ENCODE peak calls at places on chromosomes 4 and X, in four cellular contexts. T, E, I and P are unnamed samples.

GRCh38 chrX:144334577-144334976 is 450.7 kb downstream of the UBE2NL start:
- DNase-seq in T (no peak), I (no peak), E (no peak), P (no peak)

GRCh38 chr4:8560265-8561047 is 19.7 kb upstream of the GPR78 start:
- DNase-seq in I (no peak), T (no peak), E (no peak), P (no peak)

GRCh38 chr4:101696276-101697010 is 94.1 kb upstream of the BANK1 start:
- DNase-seq in T (no peak), I (no peak), E (no peak), P (no peak)

GRCh38 chrX:105260291-105261043 is 40.0 kb upstream of the TEX13A start:
- DNase-seq in I (no peak), E (no peak), T (no peak), P (no peak)

GRCh38 chrX:107571296-107571998 is 56.9 kb upstream of the PRPS1 start:
- DNase-seq in E (no peak), T (no peak), I (peak; percentile 68), P (no peak)

GRCh38 chr4:88062843-88063242 is 55.4 kb downstream of the PKD2 start:
- DNase-seq in I (no peak), E (no peak), T (no peak), P (no peak)

GRCh38 chrX:9955506-9955905 is 11.7 kb upstream of the CLDN34 start:
- DNase-seq in T (no peak), E (no peak), I (no peak), P (no peak)

GRCh38 chr4:173357939-173358338 is 12.8 kb upstream of the SAP30 start:
- DNase-seq in I (no peak), E (no peak), T (no peak), P (no peak)

GRCh38 chr4:156952078-156952759 is 19.4 kb downstream of the PDGFC start:
- DNase-seq in I (no peak), E (no peak), T (no peak), P (no peak)

GRCh38 chr4:9918475-9918874 is 102.8 kb downstream of the SLC2A9 start:
- DNase-seq in T (no peak), I (no peak), E (no peak), P (no peak)

GRCh38 chrX:9794495-9794894 is 8.3 kb downstream of the SHROOM2 start:
- DNase-seq in T (no peak), E (no peak), I (no peak), P (no peak)

GRCh38 chrX:7132335-7133035 is 15.0 kb upstream of the STS start:
- DNase-seq in I (peak; percentile 38), E (no peak), T (no peak), P (peak; percentile 86)

GRCh38 chrX:40165206-40165605 is 67.4 kb upstream of the BCOR start:
- DNase-seq in T (no peak), E (no peak), I (no peak), P (no peak)

GRCh38 chrX:49977319-49978090 is 55.1 kb downstream of the CLCN5 start:
- DNase-seq in E (no peak), I (no peak), T (no peak), P (no peak)

GRCh38 chr4:139675156-139675555 is 9.5 kb downstream of the MGST2 start:
- DNase-seq in I (no peak), T (no peak), E (no peak), P (no peak)

GRCh38 chr4:118772149-118773081 is 63.5 kb downstream of the SEC24D start:
- DNase-seq in I (peak; percentile 15), E (no peak), T (no peak), P (no peak)

GRCh38 chr4:7371122-7371941 is 63.4 kb downstream of the PSAPL1 start:
- DNase-seq in E (no peak), T (no peak), I (no peak), P (no peak)

GRCh38 chr4:88219099-88219498 is 60.7 kb upstream of the ABCG2 start:
- DNase-seq in T (no peak), E (no peak), I (peak; percentile 22), P (peak; percentile 25)

GRCh38 chr4:67103001-67103737 is 442.1 kb downstream of the CENPC start:
- DNase-seq in E (no peak), I (no peak), T (no peak), P (no peak)

GRCh38 chr4:133982533-133983224 is 218.9 kb downstream of the PABPC4L start:
- DNase-seq in T (no peak), I (no peak), E (no peak), P (no peak)

GRCh38 chr4:101102114-101102752 is 245.1 kb downstream of the PPP3CA start:
- DNase-seq in I (no peak), E (peak; percentile 21), T (no peak), P (no peak)

GRCh38 chr4:151674804-151675290 is 86.0 kb downstream of the GATB start:
- DNase-seq in E (peak; percentile 64), I (no peak), T (no peak), P (peak; percentile 78)

GRCh38 chr4:75169020-75169814 is 236.3 kb downstream of the PARM1 start:
- DNase-seq in E (no peak), I (no peak), T (no peak), P (no peak)

GRCh38 chr4:1369091-1369450 is 22.1 kb downstream of the UVSSA start:
- DNase-seq in I (no peak), E (no peak), T (no peak), P (no peak)

GRCh38 chr4:190020790-190021717 is 6.0 kb downstream of the FRG2 start:
- DNase-seq in I (peak; percentile 74), T (no peak), E (no peak), P (peak; percentile 30)

GRCh38 chr4:122863626-122864025 is 37.0 kb downstream of the FGF2 start:
- DNase-seq in T (no peak), E (no peak), I (no peak), P (no peak)

GRCh38 chr4:39664828-39665731 is 26.4 kb upstream of the SMIM14 start:
- DNase-seq in E (no peak), T (no peak), I (no peak), P (no peak)

GRCh38 chrX:48472851-48473717 is 2.9 kb upstream of the FTSJ1 start:
- DNase-seq in E (no peak), T (no peak), I (no peak), P (no peak)

GRCh38 chr4:117154251-117154650 is 68.9 kb upstream of the TRAM1L1 start:
- DNase-seq in E (no peak), I (no peak), T (no peak), P (no peak)

GRCh38 chr4:159002950-159003349 is 99.9 kb upstream of the RAPGEF2 start:
- DNase-seq in T (no peak), I (no peak), E (no peak), P (no peak)

GRCh38 chr4:11343536-11343935 is 85.2 kb downstream of the HS3ST1 start:
- DNase-seq in T (no peak), E (no peak), I (no peak), P (no peak)
- TF ChIP-seq POLR2A in T (no peak), E (no peak), I (no peak), P (no peak)

GRCh38 chr4:82801910-82802521 is 3.4 kb upstream of the SCD5 start:
- DNase-seq in I (no peak), T (no peak), E (no peak), P (no peak)

GRCh38 chr4:82797591-82798081 is 960 bp downstream of the SCD5 start:
- DNase-seq in E (no peak), I (no peak), T (no peak), P (peak; percentile 10)

GRCh38 chr4:82797048-82797590 is 1.5 kb downstream of the SCD5 start:
- DNase-seq in T (no peak), I (no peak), E (no peak), P (no peak)

GRCh38 chr4:82798168-82799005 is at the start of gene SCD5:
- DNase-seq in T (no peak), I (peak; percentile 53), E (peak; percentile 67), P (peak; percentile 68)

DNA sequence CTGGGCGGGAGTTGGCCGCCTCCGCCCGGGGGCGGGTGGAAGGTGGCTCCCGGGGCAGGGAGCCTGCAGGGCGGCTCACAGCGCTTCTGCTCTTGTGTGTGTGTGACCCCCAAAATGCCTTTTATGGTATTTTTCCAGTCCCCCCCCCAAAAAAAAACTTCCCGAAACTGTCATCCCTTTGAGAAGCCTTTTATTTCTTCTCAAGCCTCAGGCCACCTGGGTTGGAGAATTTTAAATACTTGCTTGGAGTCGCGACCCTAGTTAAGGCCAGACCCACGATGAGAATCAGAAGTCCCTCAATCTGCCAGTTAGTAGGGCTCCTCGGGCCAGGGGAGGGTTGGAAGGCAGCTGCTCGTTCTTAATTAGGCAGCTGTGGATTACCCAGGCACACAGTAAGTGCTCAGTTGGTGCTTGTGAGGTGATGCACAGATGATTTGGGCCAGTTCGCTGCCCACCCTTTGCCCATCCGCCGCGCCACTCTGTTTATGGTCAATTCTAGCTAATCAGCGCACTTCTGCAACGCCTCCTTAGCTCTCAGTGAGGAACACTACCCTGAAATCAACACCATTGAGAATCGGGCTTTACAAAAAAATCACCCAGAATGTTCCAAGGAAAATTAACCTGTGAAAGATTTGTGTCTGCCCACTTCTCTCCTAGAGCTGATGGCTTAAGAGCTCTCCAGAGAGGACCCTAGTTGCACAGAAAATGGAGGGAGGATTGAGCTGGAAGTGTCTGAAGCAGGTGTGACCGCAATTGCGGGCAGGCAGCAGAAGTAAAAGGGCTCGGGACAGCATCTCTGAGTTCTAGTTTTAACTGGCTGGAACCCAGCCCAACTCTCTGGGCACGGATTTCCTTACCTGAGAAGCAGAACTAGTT is 648 bp upstream of the SCD5 start:
- DNase-seq in E (no peak), I (no peak), T (no peak), P (peak; percentile 58)
- TF ChIP-seq POLR2A in E (no peak), I (no peak), T (no peak), P (no peak)

DNA sequence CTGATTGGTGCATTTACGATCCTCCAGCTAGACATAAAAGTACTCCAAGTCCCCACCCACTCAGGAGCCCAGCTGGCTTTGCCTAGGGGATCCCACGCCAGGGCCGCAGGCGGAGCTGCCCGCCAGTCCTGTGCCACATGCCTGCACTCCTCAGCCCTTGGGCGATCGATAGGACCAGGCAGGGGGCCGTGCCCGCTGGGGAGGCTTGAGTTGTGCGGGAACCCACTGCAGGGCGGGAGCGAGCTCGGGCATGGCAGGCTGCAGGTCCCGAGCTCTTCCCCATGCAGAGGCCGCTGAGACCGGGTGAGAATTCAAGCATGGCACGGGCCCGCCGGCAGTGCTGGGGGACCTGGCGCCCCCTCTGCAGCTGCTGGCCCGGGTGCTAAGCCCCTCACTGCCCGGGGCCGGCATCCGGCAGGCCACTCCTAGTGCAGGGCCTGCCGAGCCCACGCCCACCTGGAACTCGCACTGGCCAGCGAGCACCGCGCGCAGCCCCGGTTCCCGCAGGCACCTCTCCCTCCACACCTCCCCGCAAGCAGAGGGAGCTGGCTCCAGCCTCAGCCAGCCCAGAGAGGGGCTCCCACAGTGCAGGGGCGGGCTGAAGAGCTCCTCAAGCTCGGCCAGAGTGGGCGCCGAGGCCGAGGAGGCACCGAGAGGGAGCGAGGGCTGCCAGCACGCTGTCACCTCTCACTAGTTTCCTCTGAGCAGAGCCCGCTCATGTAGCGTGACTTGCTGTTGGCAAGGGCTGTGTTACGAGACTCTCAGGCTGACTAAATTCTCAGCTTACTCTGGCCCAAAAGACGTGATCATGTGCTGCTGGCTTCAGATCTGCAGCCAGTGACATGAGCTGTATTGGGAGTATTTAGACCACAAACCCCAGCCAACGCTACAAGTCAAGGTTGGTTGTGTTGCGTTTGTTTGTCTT is 87.5 kb downstream of the TRAPPC11 start:
- DNase-seq in T (no peak), I (no peak), E (no peak), P (peak; percentile 74)
- TF ChIP-seq POLR2A in T (no peak), I (no peak), E (no peak), P (no peak)

DNA sequence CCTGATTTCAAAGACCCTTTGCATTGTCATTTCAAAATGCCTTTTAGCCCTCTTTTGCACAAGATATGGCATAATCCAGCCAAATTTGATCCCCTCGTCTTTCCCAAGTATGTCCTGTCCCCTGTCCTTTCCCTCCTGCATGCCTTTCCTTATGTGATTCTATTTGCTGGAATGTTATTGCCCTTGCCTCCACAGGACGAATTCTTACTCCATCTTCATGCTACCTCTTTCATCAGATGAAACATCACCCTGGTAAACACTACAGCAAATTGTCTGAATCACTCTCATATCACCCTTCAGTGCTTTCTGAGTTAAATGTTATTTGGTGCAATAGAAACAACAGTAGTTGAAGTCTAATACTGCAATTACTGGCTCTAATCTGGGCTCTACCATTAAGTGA is 52.2 kb upstream of the FAT1 start:
- DNase-seq in T (no peak), E (no peak), I (no peak), P (no peak)
- TF ChIP-seq POLR2A in T (no peak), E (no peak), I (no peak), P (no peak)